ENCODE peak calls at places on chromosomes 1 and 21, in six cellular contexts. L is CD4-positive, CD25-positive, alpha-beta regulatory T cell; Z is ACHN; H is D341Med; G is mammary epithelial cell; E is left cardiac atrium. U is an unnamed sample.

GRCh38 chr1:10782491-10783244 is 13.8 kb downstream of the CASZ1 start:
- DNase-seq in E (no peak), H (no peak), L (no peak), G (no peak), Z (no peak), U (no peak)

GRCh38 chr1:46813858-46814396 is 15.1 kb downstream of the CYP4B1 start:
- DNase-seq in E (no peak), L (no peak), H (no peak), G (no peak), Z (no peak), U (no peak)

GRCh38 chr1:201819346-201819745 is 9.6 kb upstream of the IPO9 start:
- DNase-seq in Z (no peak), H (no peak), L (no peak), G (no peak), E (no peak), U (no peak)

GRCh38 chr21:36150192-36150711 is 6.4 kb upstream of the DOP1B start:
- DNase-seq in E (peak), Z (no peak), L (no peak), H (no peak), G (no peak), U (no peak)

GRCh38 chr1:174982971-174983689 is 16.6 kb upstream of the CACYBP start:
- DNase-seq in Z (peak), E (no peak), L (peak), H (peak), G (peak), U (peak)

GRCh38 chr1:203252678-203253077 is 23.2 kb upstream of the CHIT1 start:
- DNase-seq in L (no peak), H (no peak), E (no peak), Z (no peak), G (no peak), U (peak)

GRCh38 chr1:220750126-220750525 is 2.0 kb downstream of the MTARC2 start:
- DNase-seq in Z (no peak), E (no peak), G (no peak), L (no peak), H (no peak), U (no peak)

GRCh38 chr1:211527888-211528287 is 35.9 kb upstream of the RD3 start:
- DNase-seq in G (no peak), H (no peak), L (no peak), Z (no peak), E (no peak), U (no peak)

GRCh38 chr1:198641506-198641905 is 2.7 kb downstream of the PTPRC start:
- DNase-seq in L (peak), G (peak), Z (no peak), E (no peak), H (no peak), U (no peak)

GRCh38 chr21:37198989-37199924 is 67.9 kb downstream of the VPS26C start:
- DNase-seq in L (no peak), G (peak), Z (no peak), E (no peak), H (no peak), U (no peak)

GRCh38 chr1:157124855-157125254 is 13.3 kb downstream of the ETV3 start:
- DNase-seq in E (no peak), H (peak), L (no peak), Z (peak), G (no peak), U (no peak)

GRCh38 chr1:71307451-71307850 is 226.6 kb upstream of the ZRANB2 start:
- DNase-seq in G (peak), H (no peak), E (no peak), Z (no peak), L (no peak), U (no peak)

GRCh38 chr1:14974361-14974760 is 179.2 kb upstream of the TMEM51 start:
- DNase-seq in E (no peak), H (no peak), Z (no peak), L (no peak), G (no peak), U (no peak)

GRCh38 chr1:35505911-35506798 is 51.0 kb downstream of the KIAA0319L start:
- DNase-seq in L (peak), Z (peak), E (peak), H (no peak), G (peak), U (no peak)

GRCh38 chr21:41970099-41970391 is 16.2 kb upstream of the C2CD2 start:
- DNase-seq in G (no peak), H (no peak), Z (no peak), L (no peak), E (no peak), U (no peak)

GRCh38 chr1:25204797-25205441 is 27.4 kb downstream of the SYF2 start:
- DNase-seq in H (peak), L (peak), G (peak), E (no peak), Z (peak), U (no peak)

GRCh38 chr1:153985984-153986761 is at the start of gene RAB13:
- DNase-seq in Z (peak), L (no peak), H (peak), E (peak), G (peak), U (peak)

GRCh38 chr1:71351438-71351837 is 270.6 kb upstream of the ZRANB2 start:
- DNase-seq in L (no peak), E (no peak), Z (no peak), H (no peak), G (peak), U (no peak)

GRCh38 chr1:197841158-197841557 is 61.3 kb upstream of the C1orf53 start:
- DNase-seq in E (no peak), G (no peak), Z (no peak), L (no peak), H (no peak), U (no peak)

GRCh38 chr1:9900142-9901043 is 9.7 kb downstream of the CTNNBIP1 start:
- DNase-seq in E (peak), G (no peak), H (no peak), L (no peak), Z (no peak), U (peak)

GRCh38 chr1:208159542-208160258 is 84.5 kb downstream of the PLXNA2 start:
- DNase-seq in G (no peak), H (no peak), E (peak), L (no peak), Z (no peak), U (no peak)

GRCh38 chr1:38817958-38818705 is 41.4 kb downstream of the RRAGC start:
- DNase-seq in H (peak), L (peak), G (no peak), E (peak), Z (peak), U (peak)

GRCh38 chr21:35933466-35933865 is 126.9 kb downstream of the SETD4 start:
- DNase-seq in L (no peak), H (no peak), Z (peak), G (peak), E (peak), U (no peak)

GRCh38 chr1:39524591-39525365 is 33.3 kb downstream of the BMP8A start:
- DNase-seq in Z (no peak), L (no peak), E (no peak), G (no peak), H (no peak), U (no peak)